ENCODE peak calls at places on chromosomes 7 and 10, in seven cellular contexts. I, Z, C, L, V, Q and M are unnamed samples.

GRCh38 chr7:101519324-101520017 is 109.6 kb downstream of the MYL10 start:
- DNase-seq in C (no peak), I (peak), Q (peak), L (no peak), V (no peak), Z (peak), M (no peak)

GRCh38 chr10:73493781-73494180 is 2.0 kb downstream of the PPP3CB start:
- DNase-seq in I (peak), Q (no peak), V (no peak), L (no peak), C (no peak), Z (peak), M (no peak)

GRCh38 chr10:124225468-124226270 is 132.3 kb upstream of the CHST15 start:
- DNase-seq in I (no peak), Q (no peak), V (peak), Z (no peak), C (no peak), L (peak), M (no peak)

GRCh38 chr10:97551271-97551670 is 21.3 kb upstream of the ANKRD2 start:
- DNase-seq in L (no peak), Q (no peak), I (no peak), V (no peak), Z (no peak), C (no peak), M (no peak)

GRCh38 chr10:43980313-43980712 is 331.6 kb upstream of the ZNF32 start:
- DNase-seq in L (no peak), C (no peak), Z (no peak), Q (no peak), V (no peak), I (no peak), M (no peak)

GRCh38 chr10:125048101-125048864 is 106.4 kb downstream of the ZRANB1 start:
- DNase-seq in I (peak), Z (peak), L (peak), V (peak), Q (peak), C (peak), M (peak)

GRCh38 chr7:49396194-49396593 is 377.2 kb upstream of the VWC2 start:
- DNase-seq in V (no peak), I (no peak), Z (no peak), C (no peak), L (no peak), Q (no peak), M (no peak)

GRCh38 chr7:128115326-128115820 is 84.1 kb upstream of the LRRC4 start:
- DNase-seq in I (peak), Q (no peak), V (no peak), Z (no peak), L (no peak), C (peak), M (no peak)

GRCh38 chr10:8498290-8498689 is 443.8 kb downstream of the GATA3 start:
- DNase-seq in C (no peak), I (no peak), V (no peak), Q (no peak), Z (no peak), L (no peak), M (no peak)

GRCh38 chr10:2925631-2926030 is 141.7 kb upstream of the PFKP start:
- DNase-seq in V (no peak), Q (peak), I (peak), C (no peak), Z (peak), L (no peak), M (no peak)

GRCh38 chr10:30495687-30496086 is 61.7 kb downstream of the MAP3K8 start:
- DNase-seq in L (no peak), V (no peak), I (no peak), Z (no peak), C (no peak), Q (no peak), M (no peak)

GRCh38 chr10:10677479-10677878 is 340.2 kb upstream of the CELF2 start:
- DNase-seq in Q (peak), V (no peak), L (peak), C (no peak), Z (peak), I (peak), M (peak)

GRCh38 chr10:44352316-44353127 is 32.4 kb downstream of the CXCL12 start:
- DNase-seq in V (no peak), Z (peak), I (peak), Q (peak), L (no peak), C (no peak), M (no peak)

GRCh38 chr7:14403587-14403986 is 414.1 kb upstream of the ETV1 start:
- DNase-seq in Z (no peak), C (no peak), Q (no peak), V (no peak), L (no peak), I (no peak), M (no peak)

GRCh38 chr10:84214612-84215235 is 10.6 kb downstream of the LRIT2 start:
- DNase-seq in V (no peak), Z (no peak), L (peak), Q (no peak), I (no peak), C (no peak), M (peak)

GRCh38 chr10:127046975-127047877 is 142.0 kb downstream of the DOCK1 start:
- DNase-seq in L (no peak), V (no peak), C (no peak), Z (peak), I (peak), Q (no peak), M (no peak)

GRCh38 chr7:123433665-123434064 is 100.7 kb downstream of the IQUB start:
- DNase-seq in C (no peak), V (no peak), I (no peak), Q (no peak), Z (no peak), L (no peak), M (no peak)

GRCh38 chr10:58319599-58319998 is 15.2 kb upstream of the UBE2D1 start:
- DNase-seq in L (no peak), Z (no peak), V (no peak), I (no peak), Q (no peak), C (no peak), M (no peak)

GRCh38 chr10:624605-625334 is 64.7 kb downstream of the DIP2C start:
- DNase-seq in V (no peak), I (peak), Q (peak), C (no peak), L (no peak), Z (peak), M (no peak)

GRCh38 chr10:108069096-108069495 is 904.6 kb upstream of the SORCS1 start:
- DNase-seq in V (no peak), Z (no peak), L (no peak), Q (no peak), C (no peak), I (peak), M (no peak)

GRCh38 chr10:100934084-100934659 is 21.4 kb downstream of the SLF2 start:
- DNase-seq in C (no peak), L (peak), I (no peak), Q (no peak), Z (peak), V (no peak), M (peak)

GRCh38 chr7:40899651-40900507 is 765.1 kb downstream of the SUGCT start:
- DNase-seq in C (no peak), I (no peak), V (no peak), Q (no peak), Z (no peak), L (no peak), M (no peak)

GRCh38 chr10:86258488-86258887 is 108.1 kb downstream of the GRID1 start:
- DNase-seq in Z (no peak), L (no peak), Q (no peak), V (no peak), C (no peak), I (peak), M (no peak)

GRCh38 chr10:1370298-1370697 is 314.1 kb downstream of the WDR37 start:
- DNase-seq in V (no peak), Z (no peak), C (no peak), I (no peak), L (no peak), Q (no peak), M (no peak)

GRCh38 chr10:75762436-75762802 is 331.0 kb downstream of the LRMDA start:
- DNase-seq in V (no peak), Z (no peak), C (no peak), L (no peak), I (no peak), Q (no peak), M (no peak)

GRCh38 chr10:120517881-120518484 is 61.0 kb downstream of the PLPP4 start:
- DNase-seq in Q (no peak), Z (no peak), C (no peak), I (no peak), L (no peak), V (no peak), M (no peak)

GRCh38 chr10:35331894-35332640 is 4.2 kb upstream of the CCNY start:
- DNase-seq in L (no peak), I (peak), Q (no peak), C (no peak), Z (peak), V (no peak), M (no peak)

GRCh38 chr7:99146979-99147378 is 3.1 kb upstream of the SMURF1 start:
- DNase-seq in C (no peak), Q (no peak), I (no peak), Z (no peak), V (no peak), L (no peak), M (no peak)

GRCh38 chr10:71597821-71598498 is 121.6 kb downstream of the C10orf105 start:
- DNase-seq in V (peak), I (peak), Q (peak), C (no peak), L (peak), Z (peak), M (peak)

GRCh38 chr10:79027147-79028055 is 41.4 kb upstream of the ZMIZ1 start:
- DNase-seq in Q (no peak), V (no peak), C (no peak), Z (no peak), I (no peak), L (no peak), M (no peak)

GRCh38 chr10:60974463-60975149 is 30.6 kb upstream of the RHOBTB1 start:
- DNase-seq in C (no peak), Z (no peak), Q (no peak), I (no peak), V (no peak), L (no peak), M (no peak)

GRCh38 chr10:106173838-106174237 is 990.7 kb downstream of the SORCS1 start:
- DNase-seq in Z (no peak), Q (no peak), V (no peak), C (no peak), L (no peak), I (no peak), M (no peak)

GRCh38 chr10:113326160-113327111 is 226.4 kb upstream of the HABP2 start:
- DNase-seq in I (peak), Q (peak), L (peak), Z (peak), C (no peak), V (no peak), M (peak)

GRCh38 chr10:112874982-112875381 is 75.1 kb upstream of the TCF7L2 start:
- DNase-seq in L (no peak), Q (no peak), I (no peak), C (no peak), V (no peak), Z (no peak), M (no peak)

GRCh38 chr7:77235280-77235679 is 35.7 kb upstream of the FGL2 start:
- DNase-seq in Z (peak), L (no peak), I (peak), V (no peak), C (no peak), Q (no peak), M (no peak)

GRCh38 chr7:27179503-27180430 is 5.3 kb downstream of the HOXA11 start:
- DNase-seq in V (peak), I (peak), Z (peak), Q (peak), C (no peak), L (peak), M (peak)

GRCh38 chr7:19557726-19558470 is 150.9 kb downstream of the POLR1F start:
- DNase-seq in L (no peak), Q (no peak), V (no peak), Z (no peak), I (no peak), C (no peak), M (no peak)

GRCh38 chr10:65275296-65275695 is 1650.5 kb upstream of the LRRTM3 start:
- DNase-seq in I (no peak), C (no peak), Q (no peak), V (no peak), L (no peak), Z (no peak), M (no peak)

GRCh38 chr10:90579602-90580242 is 278.1 kb downstream of the HTR7 start:
- DNase-seq in I (no peak), Q (no peak), L (peak), V (no peak), Z (peak), C (no peak), M (no peak)